ENCODE peak calls at places on chromosomes 3 and 15, in six cellular contexts. One of them, this sample, is unnamed.
A peak's percentile ranks its signal among the peaks of the same experiment; 100 is the strongest.

GRCh38 chr3:30904986-30905385 is 10.5 kb upstream of the GADL1 start:
- DNase-seq in A549: no peak
- DNase-seq in lower leg skin: no peak
- DNase-seq in AG10803: no peak
- DNase-seq in fibroblast of the aortic adventitia: no peak
- DNase-seq in hepatocyte: no peak
- DNase-seq in this sample: no peak

GRCh38 chr3:168213920-168214319 is 118.2 kb upstream of the GOLIM4 start:
- DNase-seq in A549: no peak
- DNase-seq in lower leg skin: no peak
- DNase-seq in AG10803: no peak
- DNase-seq in fibroblast of the aortic adventitia: no peak
- DNase-seq in hepatocyte: no peak
- DNase-seq in this sample: no peak

GRCh38 chr3:89504432-89504831 is 397.0 kb downstream of the EPHA3 start:
- DNase-seq in A549: no peak
- DNase-seq in lower leg skin: no peak
- DNase-seq in AG10803: no peak
- DNase-seq in fibroblast of the aortic adventitia: no peak
- DNase-seq in hepatocyte: no peak
- DNase-seq in this sample: no peak

GRCh38 chr15:39621961-39622360 is 41.1 kb downstream of the THBS1 start:
- DNase-seq in A549: no peak
- DNase-seq in lower leg skin: no peak
- DNase-seq in AG10803: peak; percentile 68
- DNase-seq in fibroblast of the aortic adventitia: no peak
- DNase-seq in hepatocyte: no peak
- DNase-seq in this sample: no peak

GRCh38 chr15:29438714-29439076 is 169.1 kb upstream of the NSMCE3 start:
- DNase-seq in A549: no peak
- DNase-seq in lower leg skin: no peak
- DNase-seq in AG10803: no peak
- DNase-seq in fibroblast of the aortic adventitia: no peak
- DNase-seq in hepatocyte: peak; percentile 49
- DNase-seq in this sample: no peak

GRCh38 chr3:104102386-104102785 is 1264.3 kb upstream of the ALCAM start:
- DNase-seq in A549: peak; percentile 51
- DNase-seq in lower leg skin: no peak
- DNase-seq in AG10803: peak; percentile 68
- DNase-seq in fibroblast of the aortic adventitia: peak; percentile 63
- DNase-seq in hepatocyte: peak; percentile 61
- DNase-seq in this sample: peak; percentile 22

GRCh38 chr3:32391643-32392529 is at the start of gene CMTM7:
- DNase-seq in A549: peak; percentile 72
- DNase-seq in lower leg skin: peak; percentile 93
- DNase-seq in AG10803: peak; percentile 49
- DNase-seq in fibroblast of the aortic adventitia: peak; percentile 37
- DNase-seq in hepatocyte: peak; percentile 81
- DNase-seq in this sample: no peak

GRCh38 chr3:160574636-160575035 is 9.3 kb upstream of the KPNA4 start:
- DNase-seq in A549: no peak
- DNase-seq in lower leg skin: no peak
- DNase-seq in AG10803: no peak
- DNase-seq in fibroblast of the aortic adventitia: no peak
- DNase-seq in hepatocyte: no peak
- DNase-seq in this sample: no peak

GRCh38 chr15:67822537-67823370 is 2.6 kb upstream of the SKOR1 start:
- DNase-seq in A549: peak; percentile 28
- DNase-seq in lower leg skin: no peak
- DNase-seq in AG10803: no peak
- DNase-seq in fibroblast of the aortic adventitia: no peak
- DNase-seq in hepatocyte: no peak
- DNase-seq in this sample: no peak

GRCh38 chr3:58180940-58181587 is 29.7 kb downstream of the DNASE1L3 start:
- DNase-seq in A549: no peak
- DNase-seq in lower leg skin: no peak
- DNase-seq in AG10803: no peak
- DNase-seq in fibroblast of the aortic adventitia: no peak
- DNase-seq in hepatocyte: no peak
- DNase-seq in this sample: no peak

GRCh38 chr15:41693757-41694156 is 33.6 kb downstream of the MGA start:
- DNase-seq in A549: no peak
- DNase-seq in lower leg skin: no peak
- DNase-seq in AG10803: no peak
- DNase-seq in fibroblast of the aortic adventitia: no peak
- DNase-seq in hepatocyte: no peak
- DNase-seq in this sample: no peak

GRCh38 chr3:182989566-182989965 is 9.2 kb upstream of the DCUN1D1 start:
- DNase-seq in A549: no peak
- DNase-seq in lower leg skin: no peak
- DNase-seq in AG10803: no peak
- DNase-seq in fibroblast of the aortic adventitia: no peak
- DNase-seq in hepatocyte: no peak
- DNase-seq in this sample: no peak

GRCh38 chr15:78374436-78375393 is 34.6 kb downstream of the CRABP1 start:
- DNase-seq in A549: peak; percentile 87
- DNase-seq in lower leg skin: peak; percentile 81
- DNase-seq in AG10803: no peak
- DNase-seq in fibroblast of the aortic adventitia: no peak
- DNase-seq in hepatocyte: peak; percentile 85
- DNase-seq in this sample: no peak

DNA sequence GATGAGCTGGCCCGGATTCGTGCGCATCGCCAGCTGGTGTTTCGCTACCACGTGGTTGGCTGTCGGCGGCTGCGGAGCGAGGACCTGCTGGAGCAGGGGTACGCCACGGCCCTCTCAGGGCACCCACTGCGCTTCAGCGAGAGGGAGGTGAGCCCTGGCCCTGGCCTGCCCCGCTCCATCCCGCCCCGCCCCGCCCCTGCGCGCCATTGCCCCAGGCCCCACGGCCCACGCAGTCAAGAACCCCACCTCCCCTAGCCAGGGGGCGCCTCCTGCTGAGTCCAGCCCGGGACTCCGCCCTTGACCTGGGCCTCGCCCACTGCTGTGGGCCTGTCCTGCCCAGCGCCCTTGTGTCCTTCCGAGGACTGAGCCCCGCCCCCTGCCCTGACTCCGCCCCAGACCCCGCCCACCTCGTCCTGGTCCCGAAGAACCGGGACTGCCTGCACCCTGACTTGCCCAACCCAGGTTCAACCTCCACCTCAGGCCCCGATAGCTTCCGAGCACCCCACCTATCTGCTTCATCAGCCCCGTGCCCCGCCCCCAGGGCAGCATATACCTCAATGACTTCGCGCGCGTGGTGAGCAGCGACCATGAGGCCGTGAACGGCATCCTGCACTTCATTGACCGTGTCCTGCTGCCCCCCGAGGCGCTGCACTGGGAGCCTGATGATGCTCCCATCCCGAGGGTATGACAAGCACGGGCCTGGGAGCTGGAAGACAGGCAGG is 14.8 kb downstream of the NT5DC2 start:
- DNase-seq in A549: peak; percentile 22
- DNase-seq in lower leg skin: no peak
- DNase-seq in AG10803: no peak
- DNase-seq in fibroblast of the aortic adventitia: no peak
- DNase-seq in hepatocyte: no peak
- DNase-seq in this sample: no peak
- H3K4me3 ChIP-seq in A549: no peak overlapping the region
- H3K4me3 ChIP-seq in lower leg skin: no peak overlapping the region
- H3K4me3 ChIP-seq in AG10803: peak overlapping the region; percentile 34
- H3K4me3 ChIP-seq in fibroblast of the aortic adventitia: peak overlapping the region; percentile 33
- H3K4me3 ChIP-seq in hepatocyte: no peak overlapping the region
- H3K4me3 ChIP-seq in this sample: no peak overlapping the region

DNA sequence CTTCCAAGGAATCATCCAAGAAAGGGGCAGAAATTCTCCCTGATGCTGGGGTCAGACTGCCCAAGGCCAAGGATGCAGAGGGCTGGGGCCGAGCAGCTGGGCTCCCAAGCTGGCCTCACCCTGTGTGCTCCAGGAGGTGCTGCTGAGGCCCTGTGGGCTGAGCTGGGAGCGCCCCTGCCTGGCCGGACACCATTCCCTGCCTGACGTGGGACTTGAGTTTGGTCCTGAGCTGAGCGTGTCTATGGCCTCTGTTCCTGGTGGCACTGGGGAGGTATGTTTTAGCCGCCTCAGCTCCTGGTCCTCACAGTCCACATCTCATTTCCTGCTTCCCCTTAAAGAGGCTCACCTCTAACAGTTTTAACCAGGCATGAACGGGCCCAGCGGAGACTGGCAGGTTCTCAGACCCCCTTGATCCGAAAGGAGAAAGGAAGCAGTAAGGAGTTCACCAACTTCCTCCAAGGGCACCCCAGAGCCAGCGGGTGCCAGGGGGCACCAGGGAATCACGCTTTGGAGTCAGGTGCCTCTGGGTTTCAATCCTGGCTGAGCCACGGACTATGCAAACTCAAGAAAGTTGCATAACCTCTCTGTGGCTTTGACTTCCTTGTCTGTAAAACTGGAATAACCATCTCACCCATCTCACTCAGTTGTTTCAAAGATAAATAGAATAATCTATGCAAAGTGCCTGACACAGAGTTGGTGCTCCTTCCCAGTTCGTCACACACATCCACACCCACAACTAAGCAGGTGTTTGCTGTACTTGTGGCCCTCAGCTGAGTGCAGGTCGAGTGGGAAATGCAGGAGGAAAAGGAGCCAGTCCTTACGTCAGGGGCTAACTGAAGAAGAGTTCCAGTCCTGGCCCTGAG is 48.6 kb downstream of the SLC12A8 start:
- DNase-seq in A549: peak; percentile 27
- DNase-seq in lower leg skin: peak; percentile 79
- DNase-seq in AG10803: no peak
- DNase-seq in fibroblast of the aortic adventitia: peak; percentile 66
- DNase-seq in hepatocyte: peak; percentile 39
- DNase-seq in this sample: no peak
- TF ChIP-seq CTCF in A549: peak; percentile 11
- TF ChIP-seq CTCF in lower leg skin: no peak
- TF ChIP-seq CTCF in AG10803: no peak
- TF ChIP-seq CTCF in fibroblast of the aortic adventitia: peak; percentile 61
- TF ChIP-seq CTCF in hepatocyte: no peak
- TF ChIP-seq CTCF in this sample: peak; percentile 34

DNA sequence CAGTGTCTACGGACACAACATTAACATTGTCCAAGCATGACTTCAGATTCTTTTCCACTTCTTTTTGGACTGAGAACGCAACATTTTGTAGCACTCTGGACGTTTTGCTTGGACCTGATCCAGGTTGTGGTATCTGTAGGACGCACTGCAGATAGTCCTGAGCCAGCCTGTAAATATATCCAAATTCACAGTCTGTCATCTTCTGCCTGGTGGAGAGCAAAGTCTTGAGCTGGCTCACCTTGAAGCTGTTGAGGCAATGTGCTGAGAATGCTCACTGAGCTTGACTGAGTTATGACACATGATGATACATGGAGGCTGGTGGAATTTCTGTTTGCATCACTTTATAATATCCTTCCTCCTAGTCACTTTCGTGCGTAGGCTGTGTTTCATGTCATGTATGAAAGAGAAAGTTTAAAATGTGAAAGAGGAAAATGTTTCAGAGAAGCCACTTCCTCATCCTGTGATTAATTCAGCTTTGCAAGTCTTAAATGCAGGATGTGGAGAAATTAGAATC is at the start of gene BCL2A1:
- DNase-seq in A549: peak; percentile 87
- DNase-seq in lower leg skin: no peak
- DNase-seq in AG10803: peak; percentile 83
- DNase-seq in fibroblast of the aortic adventitia: peak; percentile 88
- DNase-seq in hepatocyte: peak; percentile 31
- DNase-seq in this sample: peak; percentile 28
- H3K4me3 ChIP-seq in A549: peak within 1 kb of the TSS; percentile 38
- H3K4me3 ChIP-seq in lower leg skin: no peak within 1 kb of the TSS
- H3K4me3 ChIP-seq in AG10803: peak within 1 kb of the TSS; percentile 7
- H3K4me3 ChIP-seq in fibroblast of the aortic adventitia: peak within 1 kb of the TSS; percentile 41
- H3K4me3 ChIP-seq in hepatocyte: no peak within 1 kb of the TSS
- H3K4me3 ChIP-seq in this sample: no peak within 1 kb of the TSS

DNA sequence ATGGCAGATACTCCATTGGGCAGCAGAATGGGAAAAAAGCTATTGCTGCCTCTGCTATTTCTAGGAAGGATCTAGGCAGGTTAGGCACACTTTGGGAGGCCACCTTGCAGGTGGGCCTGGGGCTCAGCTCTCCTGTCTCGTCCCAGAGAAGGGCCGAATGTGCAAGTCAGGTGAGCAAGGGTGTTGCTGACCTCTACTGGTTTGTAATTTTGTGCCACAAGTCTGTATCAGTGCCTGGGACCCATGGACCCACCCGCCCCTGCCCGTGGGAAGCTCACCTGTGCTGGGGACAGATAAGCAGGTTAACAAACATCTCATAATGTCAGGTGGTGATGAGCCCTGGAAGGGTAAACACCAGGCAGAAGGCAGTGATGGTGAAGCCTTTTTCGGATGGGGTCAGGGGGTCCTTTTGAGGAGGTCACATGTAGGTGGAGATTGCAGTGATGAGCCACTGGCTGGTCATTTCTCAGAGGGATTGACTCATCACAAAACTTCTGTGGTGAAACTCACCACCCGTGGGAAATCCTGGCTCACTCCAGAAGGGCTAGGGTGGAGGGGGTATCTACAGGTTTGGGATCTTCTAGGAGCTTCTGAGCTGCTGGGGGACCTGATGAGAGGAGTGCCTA is 161.3 kb downstream of the KLF13 start:
- DNase-seq in A549: peak; percentile 29
- DNase-seq in lower leg skin: peak; percentile 86
- DNase-seq in AG10803: peak; percentile 66
- DNase-seq in fibroblast of the aortic adventitia: peak; percentile 57
- DNase-seq in hepatocyte: no peak
- DNase-seq in this sample: no peak
- TF ChIP-seq CTCF in A549: peak; percentile 30
- TF ChIP-seq CTCF in lower leg skin: no peak
- TF ChIP-seq CTCF in AG10803: no peak
- TF ChIP-seq CTCF in fibroblast of the aortic adventitia: no peak
- TF ChIP-seq CTCF in hepatocyte: no peak
- TF ChIP-seq CTCF in this sample: no peak

GRCh38 chr3:130731817-130732216 is 14.8 kb downstream of the PIK3R4 start:
- DNase-seq in A549: no peak
- DNase-seq in lower leg skin: no peak
- DNase-seq in AG10803: no peak
- DNase-seq in fibroblast of the aortic adventitia: no peak
- DNase-seq in hepatocyte: no peak
- DNase-seq in this sample: no peak
- H3K4me3 ChIP-seq in A549: no peak overlapping the region
- H3K4me3 ChIP-seq in lower leg skin: no peak overlapping the region
- H3K4me3 ChIP-seq in AG10803: no peak overlapping the region
- H3K4me3 ChIP-seq in fibroblast of the aortic adventitia: no peak overlapping the region
- H3K4me3 ChIP-seq in hepatocyte: no peak overlapping the region
- H3K4me3 ChIP-seq in this sample: no peak overlapping the region

DNA sequence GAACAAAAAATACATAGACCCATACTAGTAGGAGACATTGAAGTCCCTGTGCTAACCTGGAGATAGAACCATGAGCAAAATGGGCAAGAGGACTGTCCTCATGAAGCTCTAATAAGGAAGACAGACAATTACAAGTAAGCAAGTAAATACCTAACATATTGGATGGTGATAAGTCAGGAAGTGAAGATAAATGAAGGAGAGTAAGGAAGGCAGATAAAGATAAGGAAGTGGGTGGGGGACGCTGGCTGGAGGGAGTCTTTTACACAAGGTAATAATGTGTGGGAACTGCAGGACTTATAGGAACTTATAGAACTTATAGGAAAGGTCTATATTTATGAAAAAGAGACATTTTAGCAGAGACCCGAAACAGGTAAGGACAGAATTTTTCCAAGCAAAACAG is 148.9 kb upstream of the ABI3BP start:
- DNase-seq in A549: no peak
- DNase-seq in lower leg skin: no peak
- DNase-seq in AG10803: no peak
- DNase-seq in fibroblast of the aortic adventitia: no peak
- DNase-seq in hepatocyte: no peak
- DNase-seq in this sample: no peak
- TF ChIP-seq CTCF in A549: no peak
- TF ChIP-seq CTCF in lower leg skin: no peak
- TF ChIP-seq CTCF in AG10803: no peak
- TF ChIP-seq CTCF in fibroblast of the aortic adventitia: no peak
- TF ChIP-seq CTCF in hepatocyte: no peak
- TF ChIP-seq CTCF in this sample: no peak

This sample was measured in astrocyte of the cerebellum.